ENCODE peak calls at places on chromosomes 6 and 20, in four cellular contexts. P, U, A and F are unnamed samples.

GRCh38 chr20:36085686-36086267 is 68.8 kb upstream of the EPB41L1 start:
- DNase-seq in U (peak; percentile 70), P (peak; percentile 66), A (no peak), F (no peak)

GRCh38 chr20:38278763-38279162 is 18.2 kb upstream of the KIAA1755 start:
- DNase-seq in P (no peak), A (no peak), U (no peak), F (no peak)

GRCh38 chr6:7121704-7122241 is 14.0 kb downstream of the RREB1 start:
- DNase-seq in U (no peak), P (no peak), A (no peak), F (no peak)

GRCh38 chr6:14851286-14851685 is 394.6 kb upstream of the JARID2 start:
- DNase-seq in P (no peak), A (no peak), U (no peak), F (no peak)

GRCh38 chr20:46261456-46262253 is 46.6 kb downstream of the CDH22 start:
- DNase-seq in A (no peak), P (no peak), U (no peak), F (no peak)

GRCh38 chr20:9206486-9206885 is 137.6 kb downstream of the PLCB4 start:
- DNase-seq in U (no peak), A (no peak), P (no peak), F (no peak)

GRCh38 chr6:13733178-13733851 is 21.7 kb upstream of the RANBP9 start:
- DNase-seq in U (peak; percentile 66), A (no peak), P (peak; percentile 80), F (peak; percentile 77)

GRCh38 chr6:150409576-150410066 is 40.8 kb downstream of the IYD start:
- DNase-seq in U (peak; percentile 58), P (no peak), A (no peak), F (no peak)

GRCh38 chr20:37845261-37845681 is 57.7 kb upstream of the VSTM2L start:
- DNase-seq in P (no peak), A (no peak), U (no peak), F (no peak)

GRCh38 chr20:38723982-38724602 is at the start of gene SLC32A1:
- DNase-seq in A (no peak), P (no peak), U (no peak), F (no peak)

GRCh38 chr20:20546402-20546801 is 166.0 kb downstream of the RALGAPA2 start:
- DNase-seq in U (no peak), P (no peak), A (no peak), F (no peak)

GRCh38 chr20:48761914-48762313 is 65.9 kb downstream of the PREX1 start:
- DNase-seq in P (no peak), U (no peak), A (no peak), F (no peak)

DNA sequence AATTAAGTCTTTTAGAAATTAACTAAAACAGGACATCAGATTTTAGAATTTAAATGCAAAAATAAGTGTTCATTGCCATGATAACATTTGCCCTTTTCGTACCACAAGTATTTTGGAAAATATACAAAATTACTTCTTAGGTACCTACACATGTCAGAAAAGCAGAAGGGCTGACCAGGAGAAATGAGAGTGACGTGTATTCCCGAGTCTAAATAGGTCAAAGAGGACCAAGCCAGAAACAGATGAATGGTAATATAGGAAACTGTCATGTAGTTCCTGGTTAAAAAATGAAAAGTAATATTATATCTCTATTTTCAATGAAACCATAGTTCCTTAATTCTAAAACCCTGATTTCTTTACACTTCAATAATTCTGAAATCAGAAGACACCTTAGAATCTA is 126.2 kb downstream of the IPCEF1 start:
- DNase-seq in U (no peak), P (no peak), A (no peak), F (no peak)
- TF ChIP-seq CTCF in U (no peak), P (no peak), A (no peak), F (no peak)

GRCh38 chr6:25341923-25342619 is 62.9 kb downstream of the CARMIL1 start:
- DNase-seq in U (no peak), P (no peak), A (no peak), F (no peak)
- TF ChIP-seq CTCF in U (no peak), P (no peak), A (no peak), F (no peak)

DNA sequence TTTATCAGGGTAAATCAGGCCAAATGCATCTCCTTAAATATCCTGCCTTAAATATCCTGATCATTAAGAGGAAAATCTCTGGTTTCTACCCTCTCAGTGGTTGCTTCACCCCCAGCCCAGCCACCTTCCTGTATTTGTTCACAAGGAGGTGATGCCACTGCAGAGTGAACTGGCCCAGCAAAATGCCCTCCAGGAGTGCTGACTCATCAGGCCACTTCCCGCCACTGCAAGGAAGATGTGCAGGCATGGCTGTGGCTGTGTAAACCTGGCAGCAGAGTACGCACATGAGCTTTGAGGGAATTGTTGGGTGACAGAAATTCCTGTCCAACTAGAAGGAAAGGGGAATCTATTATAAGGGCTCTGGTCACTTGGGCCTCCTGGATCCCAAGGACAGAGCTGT is 13.8 kb downstream of the NQO2 start:
- DNase-seq in U (no peak), A (no peak), P (peak; percentile 53), F (no peak)
- TF ChIP-seq CTCF in U (no peak), A (no peak), P (no peak), F (no peak)

GRCh38 chr20:62679978-62680589 is 28.6 kb upstream of the NTSR1 start:
- DNase-seq in P (no peak), U (no peak), A (no peak), F (no peak)
- TF ChIP-seq CTCF in P (no peak), U (no peak), A (no peak), F (no peak)

DNA sequence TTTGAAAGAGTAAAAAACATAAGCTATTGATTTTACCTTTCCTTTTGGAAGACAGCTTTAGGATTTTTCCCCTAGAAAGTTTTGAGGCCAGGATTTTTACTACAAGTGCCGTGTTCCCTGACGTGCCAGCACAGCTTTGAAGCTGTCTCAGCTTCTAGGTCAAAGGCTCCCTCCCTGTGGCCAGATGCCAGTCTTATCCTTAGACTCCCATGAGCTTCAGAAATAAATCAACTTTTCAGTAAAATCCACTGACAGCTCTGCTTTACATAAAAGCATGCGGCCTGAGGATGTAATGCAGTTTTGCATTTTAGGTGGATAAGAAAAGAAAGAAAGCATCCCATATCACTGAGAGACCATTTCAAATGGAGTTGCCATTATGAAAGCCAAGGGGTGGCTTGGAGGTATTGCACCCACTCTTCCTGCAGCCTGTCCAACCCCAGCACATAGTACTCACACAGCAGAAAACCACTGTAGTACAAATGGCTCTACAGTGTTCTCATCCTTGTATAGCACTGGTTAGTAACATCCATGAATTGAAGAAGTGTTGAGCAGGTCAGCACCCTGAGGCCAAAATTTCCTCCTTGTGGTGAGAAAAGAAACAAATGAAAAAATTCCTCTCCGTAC is 15.2 kb upstream of the ATXN1 start:
- DNase-seq in U (no peak), A (no peak), P (no peak), F (no peak)
- TF ChIP-seq CTCF in U (no peak), A (peak; percentile 30), P (peak; percentile 49), F (no peak)

GRCh38 chr6:167827062-167827587 is 414 bp downstream of the AFDN start:
- DNase-seq in P (no peak), A (peak; percentile 39), U (peak; percentile 34), F (no peak)

GRCh38 chr6:167825059-167825758 is 1.5 kb upstream of the AFDN start:
- DNase-seq in U (no peak), A (peak; percentile 14), P (peak; percentile 37), F (no peak)

GRCh38 chr6:167827588-167828324 is 1.0 kb downstream of the AFDN start:
- DNase-seq in A (peak; percentile 45), U (peak; percentile 72), P (peak; percentile 17), F (no peak)

GRCh38 chr6:167825759-167826229 is 917 bp upstream of the AFDN start:
- DNase-seq in U (peak; percentile 85), P (no peak), A (peak; percentile 55), F (no peak)

DNA sequence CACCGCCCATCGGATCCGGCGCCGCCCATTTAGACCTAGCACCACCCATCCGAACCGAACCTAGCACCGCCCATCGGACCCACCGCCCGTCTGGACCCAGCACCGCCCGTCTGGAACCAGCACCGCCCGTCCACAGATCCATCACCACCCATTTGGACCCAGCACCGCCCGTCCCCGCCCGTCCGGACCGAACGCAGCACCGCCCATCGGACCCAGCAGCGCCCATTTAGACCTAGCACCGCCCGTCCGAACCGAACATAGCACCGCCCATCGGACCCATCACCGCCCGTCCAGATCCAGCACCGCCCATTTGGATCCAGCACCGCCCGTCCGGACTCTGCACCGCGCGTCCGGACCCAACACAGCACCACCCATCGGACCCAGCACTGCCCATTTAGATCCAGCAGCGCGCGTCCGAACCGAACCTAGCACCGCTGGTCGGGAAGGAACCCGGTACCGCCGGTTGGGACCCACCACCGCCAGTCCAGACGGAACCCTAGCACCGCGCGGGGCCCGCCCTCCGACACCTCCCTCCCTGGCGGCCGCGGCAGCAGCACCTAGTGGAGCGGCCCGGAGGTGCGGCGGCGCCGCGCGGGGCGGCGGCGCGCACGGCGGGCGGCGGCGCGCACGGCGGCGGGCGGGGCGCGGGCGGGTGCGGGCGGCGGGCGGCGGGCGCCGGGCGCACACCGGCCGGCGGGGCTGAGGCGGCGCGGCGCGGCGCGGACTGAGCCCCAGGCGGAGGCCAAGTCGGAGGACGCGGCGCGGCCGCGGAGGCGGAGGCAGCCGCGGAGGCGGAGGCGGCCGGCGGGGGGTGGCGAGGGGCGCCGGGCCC is at the start of gene AFDN:
- DNase-seq in P (peak; percentile 36), A (peak; percentile 50), U (peak; percentile 83), F (no peak)
- TF ChIP-seq CTCF in P (peak; percentile 62), A (peak; percentile 58), U (peak; percentile 49), F (peak; percentile 30)

GRCh38 chr6:152206072-152206818 is 398.8 kb downstream of the ESR1 start:
- DNase-seq in P (peak; percentile 17), U (peak; percentile 45), A (peak; percentile 8), F (no peak)
- TF ChIP-seq CTCF in P (peak; percentile 83), U (peak; percentile 45), A (peak; percentile 49), F (peak; percentile 36)

DNA sequence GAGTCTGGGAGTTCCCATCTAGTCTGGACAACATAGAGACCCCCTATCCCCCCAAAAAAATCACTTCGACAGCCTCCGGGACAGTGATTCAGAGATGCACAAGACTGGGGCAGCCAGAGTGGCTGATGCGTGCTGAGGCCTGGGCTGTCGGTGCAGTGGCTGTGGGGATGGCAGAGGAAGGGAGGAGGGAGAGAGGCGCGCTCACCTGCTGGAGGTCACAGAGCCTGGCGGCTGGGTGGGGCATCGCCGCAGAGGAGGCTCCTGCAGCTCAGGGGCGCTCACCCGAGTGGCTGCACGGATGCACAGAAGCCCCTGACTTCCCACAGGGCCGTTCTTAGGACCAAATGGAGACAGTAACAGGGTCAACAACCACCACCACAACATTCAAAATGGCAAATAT is 182.8 kb downstream of the SMOC2 start:
- DNase-seq in U (no peak), A (no peak), P (no peak), F (no peak)
- TF ChIP-seq CTCF in U (no peak), A (no peak), P (no peak), F (no peak)

GRCh38 chr6:152356659-152357058 is 280.5 kb downstream of the SYNE1 start:
- DNase-seq in U (no peak), P (peak; percentile 44), A (no peak), F (no peak)
- TF ChIP-seq CTCF in U (no peak), P (peak; percentile 58), A (peak; percentile 58), F (no peak)

DNA sequence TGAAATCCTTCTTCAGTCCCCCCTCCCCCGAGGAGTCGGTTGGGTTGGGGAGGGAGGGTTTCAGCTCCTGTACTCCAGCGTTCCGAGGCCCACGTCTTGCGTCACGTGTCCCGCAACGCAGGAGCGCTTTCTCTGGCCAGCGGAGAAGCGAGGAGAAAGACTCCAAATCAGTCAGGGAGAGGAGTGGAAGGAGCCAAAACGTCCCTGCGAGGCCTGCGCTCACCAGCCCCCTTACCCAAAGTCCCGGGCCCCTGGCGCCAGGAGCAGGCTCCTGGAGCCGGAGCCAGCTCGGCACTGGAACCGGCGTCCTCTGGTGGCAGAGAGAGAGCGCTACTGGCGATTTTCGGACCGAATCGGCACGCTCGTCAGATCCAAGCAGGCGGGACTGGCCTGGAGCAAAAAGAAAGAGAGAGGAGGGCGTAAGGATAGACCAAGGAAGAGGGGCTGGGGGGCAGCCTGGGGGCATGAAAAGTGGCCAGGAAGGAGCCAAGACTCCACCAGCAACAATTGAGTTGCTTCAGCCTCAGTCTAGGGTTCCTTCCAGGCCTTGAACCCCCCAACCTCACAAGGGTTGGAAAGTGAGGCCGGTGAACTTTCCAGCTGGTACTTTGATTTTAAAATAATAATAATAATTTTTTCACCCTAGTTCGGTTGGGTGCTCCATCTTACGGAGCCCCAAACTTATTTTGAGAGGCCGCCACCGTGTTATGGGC is at the start of gene GNAS:
- DNase-seq in P (peak; percentile 26), A (peak; percentile 69), U (peak; percentile 62), F (no peak)
- TF ChIP-seq CTCF in P (peak; percentile 76), A (peak; percentile 73), U (peak; percentile 49), F (peak; percentile 70)